ENCODE peak calls at places on chromosomes 3 and 15, in four cellular contexts. One of them, this sample, is unnamed.

GRCh38 chr3:66280304-66280703 is 59.5 kb downstream of the SLC25A26 start:
- DNase-seq in WTC11: no peak
- DNase-seq in H1: no peak
- DNase-seq in HCT116: no peak
- DNase-seq in this sample: no peak

GRCh38 chr15:44296625-44297524 is 8.4 kb downstream of the GOLM2 start:
- DNase-seq in WTC11: no peak
- DNase-seq in H1: no peak
- DNase-seq in HCT116: peak
- DNase-seq in this sample: no peak

GRCh38 chr3:177337548-177338331 is 140.5 kb upstream of the TBL1XR1 start:
- DNase-seq in WTC11: no peak
- DNase-seq in H1: peak
- DNase-seq in HCT116: no peak
- DNase-seq in this sample: no peak

GRCh38 chr3:41163399-41163798 is 35.9 kb upstream of the CTNNB1 start:
- DNase-seq in WTC11: no peak
- DNase-seq in H1: no peak
- DNase-seq in HCT116: no peak
- DNase-seq in this sample: no peak

GRCh38 chr3:4904801-4905695 is 74.2 kb upstream of the BHLHE40 start:
- DNase-seq in WTC11: no peak
- DNase-seq in H1: no peak
- DNase-seq in HCT116: no peak
- DNase-seq in this sample: no peak

GRCh38 chr15:52050416-52050815 is 31.4 kb downstream of the MAPK6 start:
- DNase-seq in WTC11: no peak
- DNase-seq in H1: no peak
- DNase-seq in HCT116: no peak
- DNase-seq in this sample: no peak

GRCh38 chr3:60086811-60087210 is 1037.0 kb upstream of the CFAP20DC start:
- DNase-seq in WTC11: no peak
- DNase-seq in H1: no peak
- DNase-seq in HCT116: peak
- DNase-seq in this sample: no peak

GRCh38 chr3:32703491-32703968 is 18.5 kb downstream of the CNOT10 start:
- DNase-seq in WTC11: no peak
- DNase-seq in H1: no peak
- DNase-seq in HCT116: no peak
- DNase-seq in this sample: no peak

GRCh38 chr15:68508485-68509189 is 70.2 kb upstream of the CORO2B start:
- DNase-seq in WTC11: no peak
- DNase-seq in H1: peak
- DNase-seq in HCT116: no peak
- DNase-seq in this sample: no peak

GRCh38 chr15:75647370-75648155 is at the start of gene SNX33:
- DNase-seq in WTC11: peak
- DNase-seq in H1: peak
- DNase-seq in HCT116: no peak
- DNase-seq in this sample: peak

GRCh38 chr3:150454622-150455021 is 46.5 kb downstream of the TSC22D2 start:
- DNase-seq in WTC11: no peak
- DNase-seq in H1: no peak
- DNase-seq in HCT116: no peak
- DNase-seq in this sample: no peak

GRCh38 chr3:38829404-38829803 is 13.4 kb upstream of the SCN10A start:
- DNase-seq in WTC11: no peak
- DNase-seq in H1: no peak
- DNase-seq in HCT116: no peak
- DNase-seq in this sample: peak

GRCh38 chr3:37499061-37499785 is 324.8 kb upstream of the LRRFIP2 start:
- DNase-seq in WTC11: no peak
- DNase-seq in H1: no peak
- DNase-seq in HCT116: no peak
- DNase-seq in this sample: no peak

GRCh38 chr15:88529021-88529630 is 17.4 kb downstream of the DET1 start:
- DNase-seq in WTC11: no peak
- DNase-seq in H1: no peak
- DNase-seq in HCT116: no peak
- DNase-seq in this sample: no peak

GRCh38 chr15:96746621-96747155 is 416.2 kb downstream of the NR2F2 start:
- DNase-seq in WTC11: no peak
- DNase-seq in H1: no peak
- DNase-seq in HCT116: no peak
- DNase-seq in this sample: no peak

GRCh38 chr3:154967090-154967489 is 113.0 kb upstream of the MME start:
- DNase-seq in WTC11: no peak
- DNase-seq in H1: no peak
- DNase-seq in HCT116: no peak
- DNase-seq in this sample: no peak

GRCh38 chr15:88932875-88933330 is 19.7 kb upstream of the MFGE8 start:
- DNase-seq in WTC11: no peak
- DNase-seq in H1: peak
- DNase-seq in HCT116: no peak
- DNase-seq in this sample: no peak

GRCh38 chr3:177340243-177340830 is 143.1 kb upstream of the TBL1XR1 start:
- DNase-seq in WTC11: no peak
- DNase-seq in H1: peak
- DNase-seq in HCT116: no peak
- DNase-seq in this sample: no peak

GRCh38 chr3:194988495-194989165 is 282.3 kb downstream of the XXYLT1 start:
- DNase-seq in WTC11: no peak
- DNase-seq in H1: peak
- DNase-seq in HCT116: no peak
- DNase-seq in this sample: no peak

GRCh38 chr15:40926659-40927496 is 2.3 kb upstream of the DLL4 start:
- DNase-seq in WTC11: no peak
- DNase-seq in H1: no peak
- DNase-seq in HCT116: no peak
- DNase-seq in this sample: no peak

GRCh38 chr3:134126153-134126552 is 96.4 kb upstream of the SLCO2A1 start:
- DNase-seq in WTC11: no peak
- DNase-seq in H1: no peak
- DNase-seq in HCT116: no peak
- DNase-seq in this sample: no peak
- TF ChIP-seq SP1 in WTC11: no peak
- TF ChIP-seq SP1 in H1: no peak
- TF ChIP-seq SP1 in HCT116: no peak
- TF ChIP-seq SP1 in this sample: no peak

DNA sequence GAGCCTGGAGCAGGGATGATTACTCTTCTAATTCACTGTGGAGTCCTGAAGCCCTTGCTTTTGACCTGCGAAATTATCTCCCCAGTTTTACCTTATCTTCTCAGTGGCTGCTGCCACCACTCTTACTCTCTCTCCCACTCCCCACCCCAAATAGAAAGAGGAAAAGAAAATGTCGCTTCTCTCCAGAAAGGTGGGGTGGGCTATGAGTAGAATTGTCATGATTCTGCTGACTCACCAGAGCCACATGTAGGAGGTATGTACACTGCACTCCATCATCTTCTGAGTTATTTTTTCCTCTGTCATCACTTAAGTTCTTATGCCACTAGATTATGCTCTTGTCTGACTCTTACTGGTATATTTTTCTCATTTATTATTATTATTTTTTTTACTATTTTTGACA is 43.9 kb upstream of the TMEM158 start:
- DNase-seq in WTC11: no peak
- DNase-seq in H1: no peak
- DNase-seq in HCT116: no peak
- DNase-seq in this sample: no peak
- TF ChIP-seq SP1 in WTC11: no peak
- TF ChIP-seq SP1 in H1: no peak
- TF ChIP-seq SP1 in HCT116: no peak
- TF ChIP-seq SP1 in this sample: no peak

DNA sequence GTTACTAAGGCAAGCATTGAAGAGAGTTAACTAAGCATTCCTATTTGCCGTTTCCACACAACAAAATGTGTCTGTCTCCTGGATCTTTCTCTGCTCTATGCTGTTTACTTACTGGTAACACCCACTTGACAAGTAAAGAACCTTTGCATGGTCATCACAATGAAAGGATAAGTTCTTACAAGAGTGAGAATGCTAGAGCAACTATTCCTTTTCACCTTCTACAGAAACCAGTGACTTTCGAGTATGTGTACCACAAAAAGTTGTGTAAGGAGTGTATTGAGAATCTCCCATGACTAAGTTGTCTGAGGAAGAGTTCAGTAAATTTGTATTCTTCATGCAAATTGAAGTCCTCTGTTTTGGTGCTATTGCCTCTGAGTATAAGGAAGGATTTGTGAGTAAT is 10.8 kb downstream of the TIPARP start:
- DNase-seq in WTC11: no peak
- DNase-seq in H1: no peak
- DNase-seq in HCT116: no peak
- DNase-seq in this sample: no peak
- TF ChIP-seq SP1 in WTC11: no peak
- TF ChIP-seq SP1 in H1: no peak
- TF ChIP-seq SP1 in HCT116: no peak
- TF ChIP-seq SP1 in this sample: no peak

GRCh38 chr15:82139823-82140268 is 94.0 kb upstream of the MEX3B start:
- DNase-seq in WTC11: no peak
- DNase-seq in H1: no peak
- DNase-seq in HCT116: peak
- DNase-seq in this sample: peak
- TF ChIP-seq SP1 in WTC11: no peak
- TF ChIP-seq SP1 in H1: no peak
- TF ChIP-seq SP1 in HCT116: no peak
- TF ChIP-seq SP1 in this sample: no peak

GRCh38 chr3:110623571-110623970 is 448.0 kb upstream of the NECTIN3 start:
- DNase-seq in WTC11: no peak
- DNase-seq in H1: no peak
- DNase-seq in HCT116: no peak
- DNase-seq in this sample: no peak
- TF ChIP-seq SP1 in WTC11: no peak
- TF ChIP-seq SP1 in H1: no peak
- TF ChIP-seq SP1 in HCT116: no peak
- TF ChIP-seq SP1 in this sample: no peak

DNA sequence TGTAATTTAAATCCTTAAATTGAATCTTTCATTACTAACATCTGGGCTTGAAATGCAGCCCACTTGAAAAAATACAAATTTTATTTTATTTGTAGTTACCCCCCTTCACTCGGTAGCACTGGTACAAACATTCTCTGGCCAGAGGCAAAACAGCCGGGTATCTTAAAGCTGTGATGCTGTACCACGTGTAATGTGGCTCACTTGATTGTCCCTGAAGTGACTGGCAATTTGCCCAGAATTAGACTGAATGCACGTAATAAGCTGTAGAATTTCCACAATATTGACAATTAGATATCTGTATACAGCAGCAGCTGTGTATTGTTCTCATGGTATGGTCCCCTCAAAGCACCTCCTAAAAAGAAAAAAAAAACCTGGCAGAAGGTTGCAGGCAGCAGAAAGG is 192.8 kb upstream of the TBC1D5 start:
- DNase-seq in WTC11: no peak
- DNase-seq in H1: no peak
- DNase-seq in HCT116: no peak
- DNase-seq in this sample: no peak
- TF ChIP-seq SP1 in WTC11: no peak
- TF ChIP-seq SP1 in H1: no peak
- TF ChIP-seq SP1 in HCT116: no peak
- TF ChIP-seq SP1 in this sample: no peak

GRCh38 chr3:128987297-128987696 is 6.6 kb downstream of the CFAP92 start:
- DNase-seq in WTC11: no peak
- DNase-seq in H1: no peak
- DNase-seq in HCT116: no peak
- DNase-seq in this sample: no peak

GRCh38 chr3:128988286-128988685 is 5.6 kb downstream of the CFAP92 start:
- DNase-seq in WTC11: no peak
- DNase-seq in H1: no peak
- DNase-seq in HCT116: no peak
- DNase-seq in this sample: no peak

GRCh38 chr3:128983293-128984069 is 10.4 kb downstream of the CFAP92 start:
- DNase-seq in WTC11: no peak
- DNase-seq in H1: no peak
- DNase-seq in HCT116: no peak
- DNase-seq in this sample: no peak

GRCh38 chr3:128987701-128988100 is 6.2 kb downstream of the CFAP92 start:
- DNase-seq in WTC11: no peak
- DNase-seq in H1: no peak
- DNase-seq in HCT116: no peak
- DNase-seq in this sample: no peak

DNA sequence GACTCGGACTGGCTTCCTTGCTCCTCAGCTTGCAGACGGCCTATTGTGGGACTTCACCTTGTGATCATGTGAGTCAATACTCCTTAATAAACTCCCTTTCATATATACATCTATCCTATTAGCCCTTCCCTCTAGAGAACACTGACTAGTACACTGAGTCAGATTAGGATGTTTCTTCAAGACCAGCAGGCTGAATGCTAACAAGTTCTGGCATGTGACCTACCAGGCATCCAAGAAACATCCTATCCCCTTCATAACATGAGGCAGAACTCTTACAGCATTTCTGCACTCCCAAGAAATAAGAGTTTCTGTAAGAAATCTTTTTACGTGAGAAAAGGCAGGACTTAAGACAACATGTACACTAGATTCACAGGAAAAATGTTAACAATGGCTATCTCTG is 9.3 kb downstream of the CFAP92 start:
- DNase-seq in WTC11: no peak
- DNase-seq in H1: no peak
- DNase-seq in HCT116: no peak
- DNase-seq in this sample: no peak
- TF ChIP-seq SP1 in WTC11: no peak
- TF ChIP-seq SP1 in H1: no peak
- TF ChIP-seq SP1 in HCT116: no peak
- TF ChIP-seq SP1 in this sample: no peak

DNA sequence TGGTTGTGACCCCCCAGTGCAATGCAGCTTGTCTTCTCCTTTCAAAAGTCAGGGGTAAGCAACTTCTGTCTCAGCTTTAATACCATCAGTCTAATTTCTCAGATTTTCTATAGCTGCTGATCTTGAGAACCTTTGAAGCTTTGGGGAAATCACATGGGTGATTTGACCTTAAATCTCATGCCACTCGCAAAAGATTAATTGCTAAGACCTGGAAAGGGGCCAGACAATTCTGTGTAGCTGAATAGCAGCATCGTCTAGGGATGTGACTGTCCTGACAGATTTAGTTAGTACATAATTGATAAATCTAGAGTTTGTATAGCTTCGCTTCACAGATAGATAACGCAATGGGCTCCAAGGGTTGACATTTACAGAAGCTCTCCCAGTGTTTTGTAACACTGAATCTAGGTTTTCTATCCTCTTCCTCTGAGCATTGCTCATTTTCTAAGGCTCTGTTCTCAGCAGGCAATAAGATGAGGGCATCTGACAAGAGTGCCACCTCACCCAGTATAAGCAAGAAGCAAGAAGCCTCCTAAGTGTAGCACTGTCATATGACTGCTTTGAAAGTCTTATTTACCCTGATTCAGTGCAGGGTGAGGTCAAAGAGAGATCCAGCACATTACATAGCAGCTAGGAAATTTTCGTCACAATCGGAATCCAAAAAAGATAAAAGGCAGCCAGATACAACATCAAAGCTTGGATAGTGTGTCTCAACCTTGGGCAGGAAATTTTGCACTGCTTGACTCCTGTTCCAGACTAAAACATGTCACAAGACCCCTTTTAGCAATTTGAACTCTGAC is 47.7 kb upstream of the DUT start:
- DNase-seq in WTC11: no peak
- DNase-seq in H1: no peak
- DNase-seq in HCT116: no peak
- DNase-seq in this sample: no peak
- TF ChIP-seq SP1 in WTC11: no peak
- TF ChIP-seq SP1 in H1: no peak
- TF ChIP-seq SP1 in HCT116: no peak
- TF ChIP-seq SP1 in this sample: no peak